ENCODE peak calls at places on chromosome 15, in five cellular contexts. One of them, this sample, is unnamed.
A peak's percentile ranks its signal among the peaks of the same experiment; 100 is the strongest.

GRCh38 chr15:78077053-78077859 is at the start of gene TBC1D2B:
- DNase-seq in RWPE2: peak; percentile 80
- DNase-seq in lower lobe of right lung: peak; percentile 80
- DNase-seq in ovary: peak; percentile 83
- DNase-seq in body of pancreas: peak; percentile 64
- DNase-seq in this sample: peak; percentile 65

GRCh38 chr15:65355173-65355982 is 22.4 kb downstream of the IGDCC3 start:
- DNase-seq in RWPE2: no peak
- DNase-seq in lower lobe of right lung: no peak
- DNase-seq in ovary: no peak
- DNase-seq in body of pancreas: no peak
- DNase-seq in this sample: no peak

GRCh38 chr15:83248151-83248851 is 36.2 kb downstream of the BNC1 start:
- DNase-seq in RWPE2: no peak
- DNase-seq in lower lobe of right lung: no peak
- DNase-seq in ovary: no peak
- DNase-seq in body of pancreas: peak; percentile 24
- DNase-seq in this sample: peak; percentile 51

GRCh38 chr15:35444557-35445204 is 101.3 kb downstream of the DPH6 start:
- DNase-seq in RWPE2: no peak
- DNase-seq in lower lobe of right lung: no peak
- DNase-seq in ovary: no peak
- DNase-seq in body of pancreas: no peak
- DNase-seq in this sample: no peak

GRCh38 chr15:62338497-62338896 is 173.4 kb upstream of the C2CD4B start:
- DNase-seq in RWPE2: no peak
- DNase-seq in lower lobe of right lung: no peak
- DNase-seq in ovary: no peak
- DNase-seq in body of pancreas: no peak
- DNase-seq in this sample: no peak

GRCh38 chr15:59206623-59207183 is at the start of gene LDHAL6B:
- DNase-seq in RWPE2: peak; percentile 66
- DNase-seq in lower lobe of right lung: no peak
- DNase-seq in ovary: no peak
- DNase-seq in body of pancreas: no peak
- DNase-seq in this sample: no peak

GRCh38 chr15:70723927-70724326 is 39.4 kb downstream of the UACA start:
- DNase-seq in RWPE2: no peak
- DNase-seq in lower lobe of right lung: no peak
- DNase-seq in ovary: no peak
- DNase-seq in body of pancreas: no peak
- DNase-seq in this sample: no peak

GRCh38 chr15:85008474-85009260 is 27.0 kb downstream of the PDE8A start:
- DNase-seq in RWPE2: no peak
- DNase-seq in lower lobe of right lung: no peak
- DNase-seq in ovary: no peak
- DNase-seq in body of pancreas: no peak
- DNase-seq in this sample: no peak

GRCh38 chr15:66078196-66078928 is 175.2 kb downstream of the MEGF11 start:
- DNase-seq in RWPE2: peak; percentile 64
- DNase-seq in lower lobe of right lung: no peak
- DNase-seq in ovary: no peak
- DNase-seq in body of pancreas: no peak
- DNase-seq in this sample: no peak

GRCh38 chr15:32649336-32649735 is 7.8 kb downstream of the SCG5 start:
- DNase-seq in RWPE2: no peak
- DNase-seq in lower lobe of right lung: no peak
- DNase-seq in ovary: no peak
- DNase-seq in body of pancreas: peak; percentile 50
- DNase-seq in this sample: no peak

GRCh38 chr15:23422946-23423708 is 23.9 kb downstream of the GOLGA6L2 start:
- DNase-seq in RWPE2: peak; percentile 66
- DNase-seq in lower lobe of right lung: no peak
- DNase-seq in ovary: no peak
- DNase-seq in body of pancreas: no peak
- DNase-seq in this sample: no peak

GRCh38 chr15:72285927-72286516 is 13.7 kb upstream of the PARP6 start:
- DNase-seq in RWPE2: peak; percentile 68
- DNase-seq in lower lobe of right lung: peak; percentile 70
- DNase-seq in ovary: no peak
- DNase-seq in body of pancreas: peak; percentile 63
- DNase-seq in this sample: peak; percentile 27

GRCh38 chr15:86125775-86126174 is 46.1 kb downstream of the AGBL1 start:
- DNase-seq in RWPE2: no peak
- DNase-seq in lower lobe of right lung: no peak
- DNase-seq in ovary: no peak
- DNase-seq in body of pancreas: no peak
- DNase-seq in this sample: no peak

GRCh38 chr15:40823572-40824343 is 4.8 kb downstream of the PPP1R14D start:
- DNase-seq in RWPE2: no peak
- DNase-seq in lower lobe of right lung: no peak
- DNase-seq in ovary: no peak
- DNase-seq in body of pancreas: no peak
- DNase-seq in this sample: no peak
- H3K27ac ChIP-seq in RWPE2: peak overlapping the region; percentile 28
- H3K27ac ChIP-seq in lower lobe of right lung: no peak overlapping the region
- H3K27ac ChIP-seq in ovary: no peak overlapping the region
- H3K27ac ChIP-seq in body of pancreas: no peak overlapping the region
- H3K27ac ChIP-seq in this sample: no peak overlapping the region

GRCh38 chr15:45729146-45729545 is 94.3 kb downstream of the SQOR start:
- DNase-seq in RWPE2: no peak
- DNase-seq in lower lobe of right lung: no peak
- DNase-seq in ovary: no peak
- DNase-seq in body of pancreas: no peak
- DNase-seq in this sample: no peak

GRCh38 chr15:45728641-45729040 is 93.8 kb downstream of the SQOR start:
- DNase-seq in RWPE2: no peak
- DNase-seq in lower lobe of right lung: no peak
- DNase-seq in ovary: no peak
- DNase-seq in body of pancreas: no peak
- DNase-seq in this sample: no peak

GRCh38 chr15:45732544-45733130 is 97.8 kb downstream of the SQOR start:
- DNase-seq in RWPE2: no peak
- DNase-seq in lower lobe of right lung: no peak
- DNase-seq in ovary: no peak
- DNase-seq in body of pancreas: no peak
- DNase-seq in this sample: no peak

GRCh38 chr15:45731331-45731730 is 96.5 kb downstream of the SQOR start:
- DNase-seq in RWPE2: no peak
- DNase-seq in lower lobe of right lung: no peak
- DNase-seq in ovary: no peak
- DNase-seq in body of pancreas: no peak
- DNase-seq in this sample: no peak

DNA sequence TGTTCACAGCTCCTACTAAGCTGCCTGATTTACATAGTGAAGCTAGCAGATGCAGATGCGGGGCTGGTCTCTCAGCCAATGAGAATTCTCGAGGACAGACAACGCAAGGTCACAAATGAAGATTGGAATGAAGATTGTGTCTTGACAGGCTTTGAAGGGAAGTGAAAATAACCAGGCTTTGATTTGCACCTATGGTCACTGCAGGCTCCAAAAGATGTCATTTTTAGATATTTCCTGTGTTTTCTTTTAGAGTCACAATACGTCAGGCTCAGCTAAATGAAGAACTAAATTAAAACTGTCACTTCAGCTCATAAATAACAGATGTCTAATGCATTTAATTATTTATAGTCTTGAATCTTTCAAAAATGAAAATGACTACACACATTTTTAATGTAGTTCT is 99.4 kb downstream of the SQOR start:
- DNase-seq in RWPE2: no peak
- DNase-seq in lower lobe of right lung: no peak
- DNase-seq in ovary: no peak
- DNase-seq in body of pancreas: no peak
- DNase-seq in this sample: no peak
- H3K27ac ChIP-seq in RWPE2: no peak overlapping the region
- H3K27ac ChIP-seq in lower lobe of right lung: no peak overlapping the region
- H3K27ac ChIP-seq in ovary: no peak overlapping the region
- H3K27ac ChIP-seq in body of pancreas: no peak overlapping the region
- H3K27ac ChIP-seq in this sample: no peak overlapping the region

DNA sequence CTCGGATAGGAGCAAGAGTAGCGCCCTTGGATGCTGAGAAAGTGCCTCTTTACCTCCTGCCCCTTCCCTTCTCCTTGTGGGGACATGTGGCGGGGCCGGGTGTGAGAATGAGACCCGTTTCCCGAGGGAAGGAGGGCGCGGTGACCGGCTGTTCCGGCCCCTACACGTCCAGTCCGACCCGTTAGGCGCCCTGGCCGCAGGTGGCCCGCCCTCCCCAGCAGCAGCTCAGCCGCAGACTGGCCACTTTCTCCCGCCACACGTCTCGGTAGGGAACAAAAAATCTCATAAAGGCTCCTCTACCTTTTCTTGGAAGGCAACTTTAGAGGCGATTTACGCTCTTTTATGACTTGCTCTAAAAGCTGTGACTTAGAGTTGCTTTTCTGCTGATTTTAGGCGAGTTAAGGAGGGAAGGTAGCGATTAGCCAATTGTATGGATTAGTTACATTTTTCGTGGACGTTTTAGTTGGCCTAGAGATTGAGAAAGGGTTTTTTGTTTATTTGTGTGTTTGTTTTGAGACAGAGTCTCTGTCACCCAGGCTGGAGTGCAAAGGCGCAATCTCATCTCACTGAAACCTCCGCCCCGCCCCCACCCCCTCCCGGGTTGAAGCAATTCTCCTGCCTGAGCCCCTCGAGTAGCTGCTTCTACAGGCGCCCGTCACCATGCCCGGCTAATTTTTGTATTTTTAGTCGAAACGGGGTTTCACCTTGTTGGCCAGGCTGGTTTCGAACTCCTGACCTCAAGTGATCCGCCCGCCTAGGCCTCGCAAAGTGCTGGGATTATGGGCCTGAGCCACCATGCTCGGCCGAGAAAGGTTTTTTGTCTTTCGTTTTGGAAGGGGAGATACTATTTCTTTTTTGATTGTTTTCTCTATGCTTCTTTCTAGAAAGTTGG is 8.3 kb upstream of the PGPEP1L start:
- DNase-seq in RWPE2: no peak
- DNase-seq in lower lobe of right lung: peak; percentile 53
- DNase-seq in ovary: peak; percentile 47
- DNase-seq in body of pancreas: peak; percentile 24
- DNase-seq in this sample: no peak
- H3K27ac ChIP-seq in RWPE2: peak overlapping the region; percentile 44
- H3K27ac ChIP-seq in lower lobe of right lung: peak overlapping the region; percentile 60
- H3K27ac ChIP-seq in ovary: no peak overlapping the region
- H3K27ac ChIP-seq in body of pancreas: peak overlapping the region; percentile 81
- H3K27ac ChIP-seq in this sample: no peak overlapping the region

DNA sequence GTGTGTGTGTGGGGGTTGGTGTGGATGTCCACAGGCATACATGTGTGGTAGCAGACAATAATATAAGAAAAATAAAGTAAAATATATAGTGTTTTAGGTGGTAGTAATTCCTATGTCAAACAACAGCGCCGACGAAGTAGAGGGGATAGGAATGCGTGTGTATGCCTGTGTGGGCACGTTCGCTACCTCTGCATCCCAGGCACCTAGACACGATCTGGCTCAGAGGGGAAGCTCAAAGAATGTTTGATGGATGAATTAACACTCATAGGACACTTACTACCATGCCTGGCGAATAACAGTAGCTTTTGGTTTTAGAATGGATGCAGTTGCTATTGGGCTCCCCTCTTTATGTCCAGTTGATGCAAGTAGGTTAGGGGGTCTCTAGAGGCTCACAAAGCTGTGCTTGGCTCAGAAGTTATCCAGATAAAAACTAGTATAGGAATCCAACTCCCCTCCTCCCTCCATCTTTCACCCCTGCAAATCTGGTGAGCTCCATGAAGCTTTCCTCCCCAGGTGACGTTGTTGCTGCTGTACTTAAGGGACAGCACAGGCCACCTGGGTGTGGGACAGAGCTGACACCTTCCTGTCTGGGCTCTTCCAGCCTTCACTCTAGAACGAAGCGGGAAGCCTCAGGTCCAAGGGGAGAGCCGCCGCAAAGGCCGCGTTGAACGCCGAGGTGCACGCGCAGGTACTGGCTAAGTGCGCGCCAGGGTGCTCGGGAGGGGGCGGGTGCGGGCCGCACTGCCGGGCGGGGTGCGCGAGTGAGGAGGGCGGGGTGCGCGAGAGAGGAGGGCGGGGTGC is 192.6 kb upstream of the LYSMD4 start:
- DNase-seq in RWPE2: no peak
- DNase-seq in lower lobe of right lung: peak; percentile 80
- DNase-seq in ovary: peak; percentile 70
- DNase-seq in body of pancreas: peak; percentile 76
- DNase-seq in this sample: peak; percentile 82
- H3K27ac ChIP-seq in RWPE2: peak overlapping the region; percentile 50
- H3K27ac ChIP-seq in lower lobe of right lung: peak overlapping the region; percentile 74
- H3K27ac ChIP-seq in ovary: peak overlapping the region; percentile 21
- H3K27ac ChIP-seq in body of pancreas: peak overlapping the region; percentile 38
- H3K27ac ChIP-seq in this sample: peak overlapping the region; percentile 74

GRCh38 chr15:52143862-52144261 is 31.3 kb upstream of the BCL2L10 start:
- DNase-seq in RWPE2: peak; percentile 92
- DNase-seq in lower lobe of right lung: no peak
- DNase-seq in ovary: no peak
- DNase-seq in body of pancreas: no peak
- DNase-seq in this sample: no peak
- H3K27ac ChIP-seq in RWPE2: peak overlapping the region; percentile 71
- H3K27ac ChIP-seq in lower lobe of right lung: no peak overlapping the region
- H3K27ac ChIP-seq in ovary: no peak overlapping the region
- H3K27ac ChIP-seq in body of pancreas: no peak overlapping the region
- H3K27ac ChIP-seq in this sample: no peak overlapping the region

GRCh38 chr15:92682772-92683510 is 27.4 kb upstream of the FAM174B start:
- DNase-seq in RWPE2: no peak
- DNase-seq in lower lobe of right lung: no peak
- DNase-seq in ovary: no peak
- DNase-seq in body of pancreas: no peak
- DNase-seq in this sample: no peak

GRCh38 chr15:92681141-92681622 is 25.6 kb upstream of the FAM174B start:
- DNase-seq in RWPE2: no peak
- DNase-seq in lower lobe of right lung: no peak
- DNase-seq in ovary: no peak
- DNase-seq in body of pancreas: no peak
- DNase-seq in this sample: no peak

GRCh38 chr15:92683511-92683834 is 27.9 kb upstream of the FAM174B start:
- DNase-seq in RWPE2: no peak
- DNase-seq in lower lobe of right lung: no peak
- DNase-seq in ovary: peak; percentile 56
- DNase-seq in body of pancreas: peak; percentile 60
- DNase-seq in this sample: no peak

GRCh38 chr15:92674347-92674746 is 18.8 kb upstream of the FAM174B start:
- DNase-seq in RWPE2: no peak
- DNase-seq in lower lobe of right lung: no peak
- DNase-seq in ovary: no peak
- DNase-seq in body of pancreas: no peak
- DNase-seq in this sample: no peak

GRCh38 chr15:92677998-92678397 is 22.4 kb upstream of the FAM174B start:
- DNase-seq in RWPE2: no peak
- DNase-seq in lower lobe of right lung: no peak
- DNase-seq in ovary: no peak
- DNase-seq in body of pancreas: no peak
- DNase-seq in this sample: no peak
- H3K27ac ChIP-seq in RWPE2: no peak overlapping the region
- H3K27ac ChIP-seq in lower lobe of right lung: no peak overlapping the region
- H3K27ac ChIP-seq in ovary: peak overlapping the region; percentile 5
- H3K27ac ChIP-seq in body of pancreas: no peak overlapping the region
- H3K27ac ChIP-seq in this sample: no peak overlapping the region